ENCODE peak calls at places on chromosomes 6 and 20, in eight cellular contexts. O, X, N, K, H, S, V and R are unnamed samples.

GRCh38 chr6:105193647-105194046 is 13.8 kb upstream of the POPDC3 start:
- DNase-seq in O (no peak), X (peak; percentile 94), N (no peak), K (no peak), H (no peak), S (no peak), V (no peak), R (no peak)

GRCh38 chr6:1438471-1438881 is 49.1 kb downstream of the FOXF2 start:
- DNase-seq in O (no peak), X (no peak), N (no peak), K (no peak), H (no peak), S (no peak), V (no peak), R (no peak)

GRCh38 chr20:50515471-50516106 is 5.4 kb downstream of the PTPN1 start:
- DNase-seq in O (no peak), X (no peak), N (no peak), K (no peak), H (no peak), S (no peak), V (no peak), R (no peak)

GRCh38 chr20:50257860-50258259 is 67.2 kb downstream of the CEBPB start:
- DNase-seq in O (no peak), X (no peak), N (no peak), K (no peak), H (no peak), S (no peak), V (no peak), R (no peak)

GRCh38 chr6:11964729-11965128 is 47.4 kb upstream of the HIVEP1 start:
- DNase-seq in O (no peak), X (no peak), N (no peak), K (no peak), H (no peak), S (no peak), V (no peak), R (no peak)

GRCh38 chr6:136579800-136580199 is 29.6 kb upstream of the MAP7 start:
- DNase-seq in O (no peak), X (no peak), N (no peak), K (no peak), H (no peak), S (no peak), V (no peak), R (no peak)

GRCh38 chr6:72248621-72249020 is 362.3 kb downstream of the RIMS1 start:
- DNase-seq in O (no peak), X (peak; percentile 25), N (no peak), K (no peak), H (no peak), S (no peak), V (no peak), R (no peak)

GRCh38 chr20:21512634-21513180 is 1.2 kb downstream of the NKX2-2 start:
- DNase-seq in O (no peak), X (no peak), N (no peak), K (no peak), H (no peak), S (no peak), V (peak; percentile 42), R (no peak)

GRCh38 chr6:169263836-169264608 is 10.4 kb upstream of the THBS2 start:
- DNase-seq in O (peak; percentile 52), X (peak; percentile 56), N (no peak), K (peak; percentile 60), H (peak; percentile 23), S (no peak), V (no peak), R (no peak)

GRCh38 chr20:62362590-62362940 is 4.5 kb downstream of the LAMA5 start:
- DNase-seq in O (no peak), X (no peak), N (no peak), K (no peak), H (no peak), S (no peak), V (no peak), R (no peak)
- H3K4me1 ChIP-seq in O (peaks cover 40% of the 10 kb centered on the region), X (peaks cover 50% of the 10 kb centered on the region), N (peaks cover 70% of the 10 kb centered on the region), K (peaks cover 93% of the 10 kb centered on the region), H (peaks cover 85% of the 10 kb centered on the region), S (peaks cover 10% of the 10 kb centered on the region), V (peaks cover 69% of the 10 kb centered on the region), R (peaks cover 14% of the 10 kb centered on the region)

GRCh38 chr6:28782113-28782673 is 141.6 kb downstream of the TRIM27 start:
- DNase-seq in O (no peak), X (no peak), N (no peak), K (no peak), H (no peak), S (no peak), V (no peak), R (no peak)
- H3K27me3 ChIP-seq in O (no peaks in the 10 kb centered on the region), X (peaks cover 67% of the 10 kb centered on the region), N (peaks cover 2% of the 10 kb centered on the region), K (peaks cover 100% of the 10 kb centered on the region), H (no peaks in the 10 kb centered on the region), S (peaks cover 59% of the 10 kb centered on the region), V (peaks cover 100% of the 10 kb centered on the region), R (peaks cover 70% of the 10 kb centered on the region)

GRCh38 chr20:31473331-31474096 is 1.4 kb downstream of the DEFB124 start:
- DNase-seq in O (no peak), X (no peak), N (no peak), K (no peak), H (no peak), S (no peak), V (no peak), R (no peak)
- H3K9me3 ChIP-seq in O (no peaks in the 10 kb centered on the region), X (no peaks in the 10 kb centered on the region), N (no peaks in the 10 kb centered on the region), K (no peaks in the 10 kb centered on the region), H (no peaks in the 10 kb centered on the region), S (no peaks in the 10 kb centered on the region), V (peaks cover 6% of the 10 kb centered on the region), R (no peaks in the 10 kb centered on the region)

DNA sequence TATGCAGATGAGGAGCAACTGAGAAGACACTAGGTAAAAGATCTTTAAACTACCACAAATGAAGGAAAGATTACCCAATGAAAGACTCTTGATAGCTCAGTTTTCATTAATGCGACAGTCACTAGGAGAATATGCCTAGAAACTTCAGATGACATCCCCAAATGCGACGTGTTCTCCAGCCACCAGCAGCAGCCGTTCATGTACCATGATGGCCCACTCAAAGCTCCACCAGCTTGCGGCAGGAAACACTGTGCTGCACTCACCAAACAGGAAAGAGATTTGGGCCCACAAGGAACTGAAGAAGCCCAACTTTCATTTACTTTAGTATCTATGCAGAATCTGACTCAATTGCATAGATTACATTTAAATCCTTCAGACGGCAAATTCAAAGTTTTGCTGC is 7.5 kb downstream of the DIDO1 start:
- DNase-seq in O (no peak), X (no peak), N (no peak), K (no peak), H (no peak), S (peak; percentile 27), V (no peak), R (no peak)
- H3K4me1 ChIP-seq in O (peaks cover 50% of the 10 kb centered on the region), X (peaks cover 27% of the 10 kb centered on the region), N (peaks cover 88% of the 10 kb centered on the region), K (peaks cover 100% of the 10 kb centered on the region), H (peaks cover 91% of the 10 kb centered on the region), S (peaks cover 78% of the 10 kb centered on the region), V (peaks cover 70% of the 10 kb centered on the region), R (peaks cover 93% of the 10 kb centered on the region)

GRCh38 chr20:46112430-46113020 is 5.6 kb upstream of the CD40 start:
- DNase-seq in O (no peak), X (no peak), N (no peak), K (no peak), H (no peak), S (no peak), V (peak; percentile 60), R (no peak)
- H3K27me3 ChIP-seq in O (no peaks in the 10 kb centered on the region), X (peaks cover 43% of the 10 kb centered on the region), N (peaks cover 13% of the 10 kb centered on the region), K (peaks cover 41% of the 10 kb centered on the region), H (no peaks in the 10 kb centered on the region), S (peaks cover 3% of the 10 kb centered on the region), V (peaks cover 81% of the 10 kb centered on the region), R (peaks cover 23% of the 10 kb centered on the region)